ENCODE peak calls at places on chromosome X, in ten cellular contexts. Z is CD4-positive, alpha-beta T cell; X is brain microvascular endothelial cell; C is cardiac muscle cell; M is A549; B is ovary; D is PC-9; N is tibial artery; T is naive thymus-derived CD4-positive, alpha-beta T cell; J is heart right ventricle. K is an unnamed sample.

GRCh38 chrX:143437439-143437838 is 79.8 kb downstream of the SPANXN3 start:
- DNase-seq in Z (no peak), X (no peak), C (peak; percentile 55), M (peak; percentile 0), B (no peak), D (no peak), N (no peak), T (no peak), J (no peak), K (no peak)

GRCh38 chrX:13875572-13875971 is 58.7 kb upstream of the GPM6B start:
- DNase-seq in Z (no peak), X (no peak), C (no peak), M (no peak), B (no peak), D (no peak), N (no peak), T (no peak), J (no peak), K (no peak)

GRCh38 chrX:97907791-97908190 is 1024.1 kb downstream of the RPA4 start:
- DNase-seq in Z (no peak), X (no peak), C (no peak), M (no peak), B (no peak), D (no peak), N (no peak), T (no peak), J (no peak), K (no peak)

GRCh38 chrX:69538321-69538876 is 34.3 kb downstream of the NALF2 start:
- DNase-seq in Z (peak; percentile 58), X (peak; percentile 12), C (peak; percentile 79), M (peak; percentile 61), B (peak; percentile 80), D (no peak), N (peak; percentile 47), T (peak; percentile 58), J (peak; percentile 70), K (no peak)

GRCh38 chrX:120794525-120794975 is 81.1 kb downstream of the CT47B1 start:
- DNase-seq in Z (no peak), X (peak; percentile 45), C (peak; percentile 63), M (no peak), B (no peak), D (peak; percentile 73), N (no peak), T (no peak), J (peak; percentile 4), K (peak; percentile 32)

GRCh38 chrX:75986980-75987379 is 185.9 kb upstream of the PBDC1 start:
- DNase-seq in Z (no peak), X (no peak), C (no peak), M (no peak), B (no peak), D (no peak), N (no peak), T (no peak), J (no peak), K (no peak)

GRCh38 chrX:1610166-1610565 is 4.7 kb upstream of the ASMT start:
- DNase-seq in Z (no peak), X (no peak), C (no peak), M (no peak), B (no peak), D (no peak), N (no peak), T (no peak), J (no peak), K (no peak)

GRCh38 chrX:153780678-153781427 is at the start of gene SRPK3:
- DNase-seq in Z (no peak), X (no peak), C (peak; percentile 11), M (no peak), B (peak; percentile 49), D (no peak), N (no peak), T (no peak), J (no peak), K (no peak)

DNA sequence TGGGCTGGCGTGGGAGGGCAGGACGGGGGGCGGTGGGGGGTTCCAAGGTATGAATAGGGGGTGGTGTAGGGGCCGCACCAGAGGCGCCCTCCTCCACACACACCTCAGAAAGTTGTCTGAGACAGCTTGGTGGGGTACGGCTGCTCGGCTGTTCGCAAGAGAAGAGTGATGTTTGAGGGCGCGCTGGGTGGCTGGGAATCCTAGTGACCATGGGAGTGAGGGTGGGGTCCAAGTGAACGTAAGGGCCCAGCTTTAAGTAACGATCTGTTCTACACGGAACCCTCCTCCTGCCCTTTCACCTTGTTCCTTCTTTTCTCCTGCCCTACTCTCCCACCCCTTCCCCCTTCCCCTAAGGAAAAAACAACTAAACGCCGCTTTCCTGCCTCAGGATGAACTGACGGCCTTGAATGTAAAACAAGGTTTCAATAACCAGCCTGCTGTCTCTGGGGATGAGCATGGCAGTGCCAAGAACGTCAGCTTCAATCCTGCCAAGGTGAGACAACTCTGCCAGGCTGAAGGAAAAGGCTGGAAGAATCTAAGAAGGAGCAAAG is 664 bp downstream of the MED12 start:
- DNase-seq in Z (no peak), X (no peak), C (peak; percentile 9), M (no peak), B (no peak), D (no peak), N (no peak), T (no peak), J (no peak), K (no peak)
- H3K27ac ChIP-seq in Z (no peak overlapping the region), X (no peak overlapping the region), C (peak overlapping the region; percentile 90), M (peak overlapping the region; percentile 99), B (peak overlapping the region; percentile 70), D (no peak overlapping the region), N (peak overlapping the region; percentile 89), T (peak overlapping the region; percentile 93), J (peak overlapping the region; percentile 84), K (no peak overlapping the region)

GRCh38 chrX:11349020-11349419 is 55.8 kb downstream of the AMELX start:
- DNase-seq in Z (no peak), X (no peak), C (no peak), M (no peak), B (no peak), D (no peak), N (no peak), T (no peak), J (no peak), K (no peak)

GRCh38 chrX:11349661-11350337 is 56.6 kb downstream of the AMELX start:
- DNase-seq in Z (no peak), X (no peak), C (no peak), M (no peak), B (no peak), D (no peak), N (no peak), T (no peak), J (no peak), K (no peak)

GRCh38 chrX:11352296-11352741 is 59.1 kb downstream of the AMELX start:
- DNase-seq in Z (no peak), X (no peak), C (peak; percentile 9), M (no peak), B (no peak), D (no peak), N (no peak), T (no peak), J (no peak), K (no peak)

GRCh38 chrX:11355259-11355909 is 62.2 kb downstream of the AMELX start:
- DNase-seq in Z (no peak), X (no peak), C (no peak), M (no peak), B (no peak), D (no peak), N (no peak), T (no peak), J (no peak), K (no peak)

DNA sequence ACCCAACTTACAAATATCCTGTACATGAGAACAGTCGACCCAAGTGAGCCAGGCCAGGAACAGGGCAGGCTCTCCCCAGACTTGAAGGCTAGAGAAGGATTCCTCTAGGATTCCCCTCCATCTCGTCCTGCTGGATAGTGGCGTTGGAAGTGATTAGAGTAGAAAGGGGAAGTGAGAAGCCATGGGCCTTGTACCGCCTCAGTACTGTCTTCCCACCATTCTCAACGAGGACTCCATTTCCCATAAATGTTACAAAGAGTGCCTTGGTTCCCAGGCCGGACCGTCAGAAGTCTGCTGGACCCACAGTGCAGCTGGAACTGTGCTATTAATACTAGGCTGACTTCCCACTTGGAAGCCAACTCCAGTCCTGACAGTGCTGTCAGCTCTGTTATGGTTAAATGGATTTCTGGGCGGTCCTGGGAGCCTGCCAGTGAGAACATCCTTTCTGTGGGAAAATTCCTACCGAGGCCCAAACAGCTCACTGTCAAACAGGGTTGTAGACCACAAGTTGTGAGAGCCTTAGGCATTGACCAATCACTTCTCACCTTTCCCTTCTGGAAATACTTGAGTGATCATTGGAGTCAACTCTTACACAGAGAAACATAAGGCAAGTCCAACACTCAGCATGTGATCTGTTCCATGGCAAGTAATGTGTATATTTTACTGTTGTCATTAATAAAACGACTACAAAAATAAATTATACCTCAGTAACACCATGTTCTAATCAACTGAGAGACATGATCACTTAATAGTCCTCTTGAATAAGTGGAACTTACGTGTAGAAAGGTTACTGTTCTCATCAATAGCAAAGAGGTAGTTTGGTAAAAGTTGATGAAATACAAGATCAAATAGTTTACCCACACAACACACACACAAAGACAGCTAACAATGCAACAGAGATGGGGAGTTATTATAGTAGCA is 58.4 kb downstream of the AMELX start:
- DNase-seq in Z (no peak), X (peak; percentile 85), C (peak; percentile 87), M (no peak), B (peak; percentile 44), D (no peak), N (peak; percentile 36), T (no peak), J (peak; percentile 73), K (no peak)
- H3K27ac ChIP-seq in Z (no peak overlapping the region), X (peak overlapping the region; percentile 91), C (peak overlapping the region; percentile 46), M (no peak overlapping the region), B (peak overlapping the region; percentile 35), D (no peak overlapping the region), N (peak overlapping the region; percentile 51), T (no peak overlapping the region), J (peak overlapping the region; percentile 72), K (no peak overlapping the region)

GRCh38 chrX:136752796-136753195 is 27.9 kb downstream of the ARHGEF6 start:
- DNase-seq in Z (no peak), X (peak; percentile 12), C (no peak), M (no peak), B (no peak), D (peak; percentile 45), N (peak; percentile 35), T (no peak), J (no peak), K (no peak)

GRCh38 chrX:136750364-136750763 is 30.4 kb downstream of the ARHGEF6 start:
- DNase-seq in Z (no peak), X (no peak), C (no peak), M (no peak), B (no peak), D (no peak), N (no peak), T (no peak), J (no peak), K (no peak)

GRCh38 chrX:136745215-136746173 is 35.2 kb downstream of the ARHGEF6 start:
- DNase-seq in Z (no peak), X (no peak), C (no peak), M (no peak), B (no peak), D (no peak), N (no peak), T (no peak), J (no peak), K (no peak)

GRCh38 chrX:136742721-136743379 is 37.9 kb downstream of the ARHGEF6 start:
- DNase-seq in Z (no peak), X (no peak), C (no peak), M (no peak), B (no peak), D (no peak), N (no peak), T (no peak), J (no peak), K (no peak)

DNA sequence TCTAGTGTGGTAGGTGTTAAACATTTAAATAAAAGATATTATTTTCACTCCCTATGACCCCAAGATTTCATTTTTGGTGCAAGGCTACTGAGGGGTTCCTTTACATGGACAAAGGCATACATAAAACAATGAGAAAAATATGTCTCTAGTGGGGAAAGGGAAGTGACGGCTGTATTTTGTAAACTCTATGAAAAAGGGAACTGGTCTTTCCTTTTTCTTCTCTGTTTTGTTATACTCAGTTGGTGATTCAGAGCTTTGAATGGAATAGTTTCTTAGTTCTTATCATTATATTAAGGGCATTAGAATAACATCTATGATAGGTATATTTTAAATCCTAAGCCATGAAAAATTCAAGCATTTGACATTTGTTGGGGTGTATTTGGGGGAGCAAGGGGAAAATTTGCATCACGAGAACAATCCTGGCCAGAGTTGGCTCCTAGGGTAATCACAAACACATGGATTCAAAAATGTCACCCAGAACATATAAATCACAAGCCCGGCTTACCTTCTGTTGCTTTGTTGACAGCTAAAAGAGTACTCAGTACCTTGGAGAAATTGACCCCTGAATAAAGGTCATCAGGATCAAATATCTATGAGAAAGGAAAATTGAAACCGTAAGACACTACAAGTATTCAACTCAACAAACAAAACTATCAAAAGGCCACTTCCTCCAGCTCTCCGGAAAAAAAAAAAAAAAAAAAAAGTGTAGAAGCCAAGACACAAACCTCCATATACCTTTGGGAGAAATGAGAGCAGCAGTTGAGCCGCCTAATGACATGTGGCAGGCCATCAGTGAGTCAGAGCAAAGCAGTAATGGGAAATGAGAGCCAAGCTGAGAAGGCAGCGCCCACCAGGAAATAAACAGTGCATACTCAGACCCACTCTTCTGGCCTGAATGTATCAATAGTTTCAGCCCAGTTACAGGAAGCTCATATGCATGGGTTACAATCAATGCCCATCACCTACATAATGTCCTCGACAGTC is 33.4 kb downstream of the ARHGEF6 start:
- DNase-seq in Z (no peak), X (no peak), C (no peak), M (no peak), B (no peak), D (no peak), N (no peak), T (no peak), J (no peak), K (no peak)
- H3K27ac ChIP-seq in Z (no peak overlapping the region), X (no peak overlapping the region), C (no peak overlapping the region), M (no peak overlapping the region), B (no peak overlapping the region), D (no peak overlapping the region), N (no peak overlapping the region), T (no peak overlapping the region), J (peak overlapping the region; percentile 67), K (no peak overlapping the region)

DNA sequence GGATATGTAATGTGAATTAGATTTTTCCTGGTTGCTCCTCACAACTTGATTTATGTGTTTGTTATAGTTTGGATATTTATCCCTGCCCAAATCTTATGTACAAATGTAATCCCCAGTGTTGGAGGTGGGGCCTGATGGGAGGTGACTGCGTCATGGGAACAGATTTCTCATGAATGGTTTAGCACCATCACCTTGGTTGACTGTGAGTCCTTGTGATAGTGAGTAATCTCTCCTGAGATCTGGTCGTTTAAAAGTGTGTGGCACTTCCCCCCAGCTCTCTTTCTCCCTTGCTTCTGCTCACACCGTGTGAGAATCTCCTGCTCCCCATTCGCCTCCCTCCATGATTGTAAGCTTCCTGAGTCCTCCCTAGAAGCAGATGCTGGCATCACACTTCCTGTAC is 2.2 kb downstream of the MID2 start:
- DNase-seq in Z (no peak), X (no peak), C (no peak), M (no peak), B (no peak), D (no peak), N (no peak), T (no peak), J (no peak), K (peak; percentile 12)
- H3K27ac ChIP-seq in Z (no peak overlapping the region), X (no peak overlapping the region), C (no peak overlapping the region), M (no peak overlapping the region), B (no peak overlapping the region), D (no peak overlapping the region), N (peak overlapping the region; percentile 96), T (no peak overlapping the region), J (peak overlapping the region; percentile 91), K (no peak overlapping the region)